ENCODE peak calls at places on chromosome 5, in four cellular contexts. C is colonic mucosa, I is uterus, S is upper lobe of right lung. P is an unnamed sample. For H3K4me1, the result is how much of the 10 kb centered on the place peaks cover.

GRCh38 chr5:43533646-43534045 is 18.7 kb upstream of the C5orf34 start:
- DNase-seq in S (no peak), I (no peak), C (no peak), P (no peak)

GRCh38 chr5:73300520-73301207 is 127.7 kb downstream of the TMEM174 start:
- DNase-seq in C (no peak), I (no peak), S (no peak), P (peak)

GRCh38 chr5:149434162-149435014 is 55.3 kb upstream of the IL17B start:
- DNase-seq in C (peak), S (no peak), I (peak), P (peak)

GRCh38 chr5:150242495-150242894 is 47.1 kb downstream of the CAMK2A start:
- DNase-seq in C (no peak), I (no peak), S (no peak), P (no peak)

GRCh38 chr5:16192311-16192710 is 12.7 kb upstream of the MARCHF11 start:
- DNase-seq in C (no peak), I (no peak), S (no peak), P (no peak)

GRCh38 chr5:159123189-159123588 is 23.5 kb upstream of the EBF1 start:
- DNase-seq in I (no peak), S (no peak), C (no peak), P (no peak)

GRCh38 chr5:139164020-139164419 is 34.1 kb downstream of the SIL1 start:
- DNase-seq in I (no peak), S (no peak), C (no peak), P (no peak)

GRCh38 chr5:166980666-166981065 is 1310.8 kb upstream of the WWC1 start:
- DNase-seq in S (no peak), I (no peak), C (no peak), P (no peak)

GRCh38 chr5:329106-329757 is 7.7 kb downstream of the AHRR start:
- DNase-seq in S (no peak), I (no peak), C (no peak), P (no peak)

GRCh38 chr5:171714851-171715250 is 70.8 kb upstream of the SMIM23 start:
- DNase-seq in I (no peak), S (no peak), C (no peak), P (peak)

GRCh38 chr5:2732850-2733249 is 18.6 kb downstream of the IRX2 start:
- DNase-seq in S (no peak), C (no peak), I (no peak), P (peak)

GRCh38 chr5:80370394-80370793 is 37.5 kb upstream of the ZFYVE16 start:
- DNase-seq in C (no peak), S (no peak), I (no peak), P (no peak)

GRCh38 chr5:62064993-62065392 is 241.0 kb upstream of the KIF2A start:
- DNase-seq in S (no peak), I (no peak), C (no peak), P (no peak)

GRCh38 chr5:76500633-76501393 is 97.7 kb downstream of the IQGAP2 start:
- DNase-seq in S (no peak), C (no peak), I (no peak), P (no peak)

GRCh38 chr5:170343177-170343576 is 45.6 kb upstream of the LCP2 start:
- DNase-seq in S (no peak), I (no peak), C (no peak), P (no peak)

GRCh38 chr5:59483971-59484472 is 409.5 kb downstream of the PDE4D start:
- DNase-seq in C (no peak), S (no peak), I (no peak), P (no peak)

GRCh38 chr5:40410939-40411635 is 268.6 kb upstream of the PTGER4 start:
- DNase-seq in C (no peak), I (no peak), S (no peak), P (no peak)

GRCh38 chr5:50958852-50959457 is 292.5 kb downstream of the PARP8 start:
- DNase-seq in I (no peak), S (no peak), C (peak), P (peak)

GRCh38 chr5:159510282-159510681 is 180.0 kb upstream of the IL12B start:
- DNase-seq in S (peak), I (peak), C (peak), P (peak)

GRCh38 chr5:91049800-91050199 is 333.3 kb downstream of the ARRDC3 start:
- DNase-seq in C (no peak), S (no peak), I (no peak), P (no peak)

GRCh38 chr5:180811623-180812119 is 9.1 kb upstream of the MGAT1 start:
- DNase-seq in C (no peak), S (peak), I (no peak), P (peak)

GRCh38 chr5:156474251-156474650 is 147.3 kb downstream of the SGCD start:
- DNase-seq in I (peak), S (no peak), C (peak), P (no peak)

GRCh38 chr5:124457901-124458300 is 288.5 kb downstream of the ZNF608 start:
- DNase-seq in S (no peak), I (no peak), C (no peak), P (no peak)

GRCh38 chr5:80569961-80570786 is at the start of gene ANKRD34B:
- DNase-seq in S (peak), I (no peak), C (no peak), P (peak)

GRCh38 chr5:72599519-72600400 is 92.5 kb upstream of the ZNF366 start:
- DNase-seq in I (no peak), C (no peak), S (no peak), P (no peak)

GRCh38 chr5:4781312-4781711 is 358.8 kb upstream of the ADAMTS16 start:
- DNase-seq in C (no peak), I (no peak), S (no peak), P (no peak)

GRCh38 chr5:125536582-125536981 is 790.1 kb upstream of the ZNF608 start:
- DNase-seq in S (no peak), I (no peak), C (no peak), P (no peak)

GRCh38 chr5:1788828-1789227 is 10.8 kb downstream of the MRPL36 start:
- DNase-seq in C (no peak), S (no peak), I (no peak), P (no peak)

GRCh38 chr5:116358015-116358523 is 216.6 kb downstream of the SEMA6A start:
- DNase-seq in I (no peak), C (no peak), S (no peak), P (no peak)

GRCh38 chr5:53890490-53890889 is 330.1 kb downstream of the NDUFS4 start:
- DNase-seq in S (no peak), I (no peak), C (no peak), P (no peak)

GRCh38 chr5:131914472-131914871 is 31.0 kb downstream of the MEIKIN start:
- DNase-seq in C (no peak), I (no peak), S (no peak), P (no peak)

GRCh38 chr5:69512740-69513260 is 20.2 kb downstream of the OCLN start:
- DNase-seq in S (no peak), C (no peak), I (no peak), P (no peak)

GRCh38 chr5:132526290-132526973 is 16.9 kb downstream of the IL5 start:
- DNase-seq in S (peak), I (peak), C (peak), P (peak)

GRCh38 chr5:173671121-173671949 is 54.9 kb upstream of the BOD1 start:
- DNase-seq in I (peak), C (no peak), S (peak), P (no peak)

GRCh38 chr5:98314262-98314661 is 459.2 kb upstream of the RGMB start:
- DNase-seq in S (no peak), C (no peak), I (no peak), P (no peak)

GRCh38 chr5:177592010-177592834 is at the start of gene TMED9:
- DNase-seq in S (peak), I (peak), C (peak), P (peak)

GRCh38 chr5:157290156-157290980 is 24.4 kb downstream of the CYFIP2 start:
- DNase-seq in C (no peak), S (no peak), I (no peak), P (no peak)

GRCh38 chr5:926416-927171 is 33.9 kb downstream of the TRIP13 start:
- DNase-seq in C (no peak), I (no peak), S (no peak), P (peak)

GRCh38 chr5:73776405-73776804 is 150.4 kb downstream of the ARHGEF28 start:
- DNase-seq in S (no peak), C (no peak), I (no peak), P (no peak)

DNA sequence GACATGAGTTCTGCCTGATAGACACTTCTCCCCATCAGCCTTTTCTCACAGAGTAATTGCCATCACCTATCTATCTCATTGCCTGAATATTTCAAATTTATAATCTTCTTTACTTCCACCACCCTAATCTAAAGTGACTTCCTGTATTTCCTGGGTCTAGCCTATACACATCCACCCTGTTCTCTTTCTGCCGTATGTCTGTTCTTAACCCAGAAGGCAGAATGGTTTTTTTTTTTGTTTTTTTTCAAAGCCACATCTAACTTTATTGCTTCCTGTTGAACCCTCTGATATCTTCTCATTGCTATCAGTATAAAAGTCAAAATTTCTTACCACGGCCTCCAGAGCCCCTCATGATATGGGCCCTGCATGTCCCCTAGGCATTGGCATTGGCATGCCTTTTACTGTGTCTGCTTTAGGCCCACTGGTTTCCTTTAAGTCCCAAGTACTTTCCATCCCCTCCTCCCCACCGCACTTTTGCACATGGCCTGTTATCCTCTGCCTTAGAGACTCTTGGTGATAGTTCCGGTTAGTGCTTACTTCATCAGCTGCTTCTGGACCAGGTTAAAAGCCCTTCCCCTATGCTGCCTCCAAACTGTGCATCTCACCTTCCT is 159.9 kb downstream of the MAN2A1 start:
- DNase-seq in C (no peak), I (no peak), S (no peak), P (no peak)
- H3K4me1 ChIP-seq in C (under half), I (under half), S (under half), P (under half)

GRCh38 chr5:10724799-10725507 is 36.1 kb downstream of the DAP start:
- DNase-seq in S (no peak), I (peak), C (no peak), P (no peak)
- TF ChIP-seq CTCF in S (peak), I (peak), C (no peak), P (peak)

GRCh38 chr5:162067651-162068411 is at the start of gene GABRG2:
- DNase-seq in S (no peak), C (no peak), I (no peak), P (peak)
- H3K4me3 ChIP-seq in S (no peak), C (no peak), I (no peak), P (peak)

GRCh38 chr5:95808686-95809413 is 13.7 kb downstream of the GLRX start:
- DNase-seq in S (no peak), C (peak), I (peak), P (peak)
- H3K4me1 ChIP-seq in S (half or more), C (under half), I (under half), P (under half)

P was measured in endodermal cell.